ENCODE peak calls at places on chromosomes 4 and X, in five cellular contexts. One of them, this sample, is unnamed.

GRCh38 chr4:56668267-56668666 is 12.8 kb downstream of the HOPX start:
- DNase-seq in HEK293T: no peak
- DNase-seq in T-helper 1 cell: no peak
- DNase-seq in SJSA1: no peak
- DNase-seq in iPS-NIHi11: peak; percentile 55
- DNase-seq in this sample: no peak

GRCh38 chr4:48369771-48370170 is 28.4 kb downstream of the SLAIN2 start:
- DNase-seq in T-helper 1 cell: no peak
- DNase-seq in HEK293T: no peak
- DNase-seq in SJSA1: no peak
- DNase-seq in iPS-NIHi11: no peak
- DNase-seq in this sample: no peak

GRCh38 chr4:69951602-69952001 is 13.9 kb downstream of the CSN2 start:
- DNase-seq in SJSA1: no peak
- DNase-seq in HEK293T: no peak
- DNase-seq in iPS-NIHi11: no peak
- DNase-seq in T-helper 1 cell: no peak
- DNase-seq in this sample: no peak

GRCh38 chr4:124433500-124433899 is 279.0 kb downstream of the ANKRD50 start:
- DNase-seq in iPS-NIHi11: no peak
- DNase-seq in T-helper 1 cell: no peak
- DNase-seq in HEK293T: no peak
- DNase-seq in SJSA1: no peak
- DNase-seq in this sample: no peak

GRCh38 chrX:134377537-134377936 is 82.4 kb upstream of the HPRT1 start:
- DNase-seq in iPS-NIHi11: no peak
- DNase-seq in T-helper 1 cell: no peak
- DNase-seq in SJSA1: no peak
- DNase-seq in HEK293T: no peak
- DNase-seq in this sample: no peak

GRCh38 chr4:166482755-166483154 is 609.7 kb downstream of the TLL1 start:
- DNase-seq in SJSA1: no peak
- DNase-seq in HEK293T: no peak
- DNase-seq in iPS-NIHi11: no peak
- DNase-seq in T-helper 1 cell: no peak
- DNase-seq in this sample: no peak

GRCh38 chr4:35970366-35970960 is 273.9 kb downstream of the ARAP2 start:
- DNase-seq in HEK293T: no peak
- DNase-seq in iPS-NIHi11: no peak
- DNase-seq in T-helper 1 cell: no peak
- DNase-seq in SJSA1: no peak
- DNase-seq in this sample: no peak

GRCh38 chr4:126004936-126005335 is 690.2 kb downstream of the FAT4 start:
- DNase-seq in T-helper 1 cell: no peak
- DNase-seq in SJSA1: peak; percentile 60
- DNase-seq in HEK293T: peak; percentile 8
- DNase-seq in iPS-NIHi11: no peak
- DNase-seq in this sample: no peak

GRCh38 chr4:35912174-35912573 is 332.1 kb downstream of the ARAP2 start:
- DNase-seq in SJSA1: no peak
- DNase-seq in T-helper 1 cell: no peak
- DNase-seq in HEK293T: no peak
- DNase-seq in iPS-NIHi11: no peak
- DNase-seq in this sample: no peak